ENCODE peak calls at places on chromosomes 2 and 18, in four cellular contexts. C is left lung, T is HCT116, U is mucosa of descending colon. N is an unnamed sample.

GRCh38 chr2:136080114-136080513 is 37.8 kb downstream of the CXCR4 start:
- ATAC-seq in T (no peak), C (no peak), U (no peak), N (no peak)

GRCh38 chr2:102145939-102146338 is 3.4 kb downstream of the IL1R1 start:
- ATAC-seq in T (no peak), U (no peak), C (no peak), N (no peak)

GRCh38 chr2:73999881-74000597 is 15.3 kb downstream of the TET3 start:
- ATAC-seq in C (peak), U (peak), T (peak), N (no peak)

GRCh38 chr18:54671291-54671881 is 80.3 kb downstream of the DYNAP start:
- ATAC-seq in T (no peak), C (peak), U (no peak), N (no peak)

GRCh38 chr18:62838475-62839098 is 123.2 kb downstream of the PHLPP1 start:
- ATAC-seq in U (no peak), T (no peak), C (peak), N (no peak)

GRCh38 chr2:231355802-231356473 is 39.6 kb upstream of the B3GNT7 start:
- ATAC-seq in T (no peak), C (no peak), U (no peak), N (no peak)

GRCh38 chr2:120261387-120262006 is 8.8 kb downstream of the RALB start:
- ATAC-seq in T (no peak), C (no peak), U (peak), N (no peak)

GRCh38 chr2:218859994-218860831 is 608 bp downstream of the WNT6 start:
- ATAC-seq in C (no peak), U (no peak), T (peak), N (peak)

GRCh38 chr2:198102841-198103240 is 298.4 kb downstream of the PLCL1 start:
- ATAC-seq in T (no peak), U (no peak), C (no peak), N (no peak)

GRCh38 chr18:46332956-46333355 is 228.8 kb downstream of the HAUS1 start:
- ATAC-seq in T (peak), C (peak), U (peak), N (no peak)

GRCh38 chr18:36350839-36351474 is 53.4 kb downstream of the FHOD3 start:
- ATAC-seq in T (no peak), C (no peak), U (no peak), N (no peak)

GRCh38 chr2:191894681-191895147 is 47.8 kb upstream of the CAVIN2 start:
- ATAC-seq in U (no peak), C (peak), T (peak), N (no peak)

GRCh38 chr2:46091961-46092667 is 205.1 kb upstream of the EPAS1 start:
- ATAC-seq in U (no peak), C (peak), T (no peak), N (no peak)

GRCh38 chr18:8949206-8949605 is 153.3 kb upstream of the NDUFV2 start:
- ATAC-seq in U (no peak), T (no peak), C (no peak), N (peak)

GRCh38 chr2:54610700-54611099 is 112.8 kb upstream of the EML6 start:
- ATAC-seq in C (peak), T (no peak), U (no peak), N (no peak)

GRCh38 chr2:152740743-152741328 is 22.4 kb downstream of the ARL6IP6 start:
- ATAC-seq in U (peak), C (peak), T (peak), N (no peak)

GRCh38 chr2:28393115-28393836 is 618 bp downstream of the FOSL2 start:
- ATAC-seq in C (peak), T (peak), U (peak), N (no peak)

GRCh38 chr2:112923967-112924338 is 13.0 kb downstream of the IL37 start:
- ATAC-seq in T (no peak), C (no peak), U (no peak), N (no peak)

GRCh38 chr2:99840831-99841230 is 301.6 kb downstream of the AFF3 start:
- ATAC-seq in T (no peak), C (no peak), U (no peak), N (no peak)

GRCh38 chr18:31255953-31256352 is 62.0 kb upstream of the DSG1 start:
- ATAC-seq in U (no peak), C (no peak), T (no peak), N (no peak)

GRCh38 chr2:148553332-148553887 is 91.1 kb upstream of the EPC2 start:
- ATAC-seq in C (no peak), T (no peak), U (no peak), N (no peak)

GRCh38 chr18:58310517-58310916 is 266.5 kb downstream of the NEDD4L start:
- ATAC-seq in T (peak), C (peak), U (peak), N (peak)

GRCh38 chr2:100780203-100781008 is 39.5 kb upstream of the NPAS2 start:
- ATAC-seq in T (peak), U (peak), C (peak), N (peak)

GRCh38 chr2:201500534-201500933 is 49.0 kb downstream of the STRADB start:
- ATAC-seq in U (no peak), T (no peak), C (no peak), N (no peak)

GRCh38 chr2:149814049-149814448 is 226.5 kb upstream of the MMADHC start:
- ATAC-seq in T (no peak), C (no peak), U (no peak), N (no peak)

GRCh38 chr2:134206573-134206972 is 47.3 kb upstream of the MGAT5 start:
- ATAC-seq in U (peak), C (peak), T (no peak), N (peak)

GRCh38 chr2:8216397-8216796 is 465.5 kb upstream of the ID2 start:
- ATAC-seq in U (no peak), T (no peak), C (no peak), N (no peak)

GRCh38 chr2:44061469-44061868 is 65.7 kb upstream of the LRPPRC start:
- ATAC-seq in U (no peak), T (no peak), C (no peak), N (no peak)

GRCh38 chr18:58495634-58496033 is 133.3 kb downstream of the ALPK2 start:
- ATAC-seq in C (no peak), T (no peak), U (no peak), N (no peak)

GRCh38 chr2:98835831-98836385 is 100.1 kb downstream of the CRACDL start:
- ATAC-seq in C (no peak), T (no peak), U (peak), N (no peak)

GRCh38 chr2:62038980-62039771 is 133.7 kb downstream of the COMMD1 start:
- ATAC-seq in U (peak), T (no peak), C (peak), N (no peak)

GRCh38 chr2:231671617-231672350 is 36.5 kb upstream of the PTMA start:
- ATAC-seq in C (peak), T (no peak), U (peak), N (no peak)

GRCh38 chr2:195370167-195370943 is 286.7 kb upstream of the SLC39A10 start:
- ATAC-seq in T (no peak), U (peak), C (no peak), N (no peak)

GRCh38 chr2:37633838-37634237 is 37.6 kb downstream of the CDC42EP3 start:
- ATAC-seq in T (no peak), U (no peak), C (no peak), N (no peak)

GRCh38 chr2:202782930-202783558 is 88.5 kb downstream of the ICA1L start:
- ATAC-seq in U (no peak), T (no peak), C (no peak), N (peak)

GRCh38 chr2:11446733-11447248 is 19.2 kb downstream of the E2F6 start:
- ATAC-seq in C (peak), T (peak), U (peak), N (peak)

GRCh38 chr2:134244091-134244490 is 9.8 kb upstream of the MGAT5 start:
- ATAC-seq in T (no peak), U (no peak), C (no peak), N (no peak)

GRCh38 chr18:12251311-12251710 is 2.9 kb upstream of the CIDEA start:
- ATAC-seq in U (no peak), T (no peak), C (no peak), N (no peak)

GRCh38 chr18:12245793-12246135 is 8.4 kb upstream of the CIDEA start:
- ATAC-seq in T (no peak), C (no peak), U (no peak), N (no peak)

GRCh38 chr18:12247946-12248345 is 6.2 kb upstream of the CIDEA start:
- ATAC-seq in U (no peak), T (no peak), C (no peak), N (no peak)

GRCh38 chr18:12248926-12249720 is 5.0 kb upstream of the CIDEA start:
- ATAC-seq in U (no peak), T (no peak), C (no peak), N (no peak)

DNA sequence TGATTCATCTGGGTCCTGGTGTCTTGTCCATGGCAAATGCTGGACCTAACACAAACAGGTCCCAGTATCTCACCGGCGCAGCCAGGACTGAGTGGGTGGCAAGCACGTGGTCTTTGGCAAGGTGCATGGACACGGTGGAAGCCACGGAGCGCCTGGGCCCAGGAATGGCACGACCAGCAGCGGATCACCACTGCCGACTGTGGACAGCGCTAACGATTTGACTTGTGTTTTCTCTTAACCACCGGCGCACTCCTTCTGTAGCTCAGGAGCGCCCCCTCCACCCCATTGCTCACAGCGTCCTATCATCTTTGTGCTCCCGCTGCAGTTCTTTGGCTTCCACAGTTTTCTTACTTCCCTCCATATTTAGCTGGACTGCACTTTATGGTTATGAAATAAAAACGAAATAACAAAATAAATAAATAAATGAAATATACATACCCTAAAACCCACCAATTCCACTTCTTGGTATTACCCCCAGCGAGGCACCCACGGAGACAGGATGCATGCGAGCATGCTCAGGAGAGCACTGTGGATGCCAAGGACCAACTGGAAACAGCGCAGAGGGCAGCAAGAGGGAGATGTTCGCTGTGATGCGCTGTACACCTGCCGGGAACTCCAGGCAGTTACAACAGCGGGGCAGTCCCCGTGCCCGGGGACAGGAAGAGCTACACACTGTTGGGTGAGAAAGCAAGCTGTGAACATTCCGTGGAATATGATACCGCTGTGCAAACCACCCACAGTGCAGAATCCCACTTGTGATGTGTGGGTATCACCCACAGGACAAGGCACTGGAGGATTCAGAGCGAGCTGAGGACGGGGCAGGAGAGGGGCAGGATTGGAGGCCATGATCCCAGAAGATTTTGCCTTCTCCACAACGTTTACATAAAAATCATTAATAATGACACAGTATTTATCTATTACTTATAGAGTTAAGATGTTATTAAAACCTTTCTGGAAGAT is 7.0 kb upstream of the CIDEA start:
- ATAC-seq in U (no peak), T (peak), C (peak), N (no peak)
- TF ChIP-seq CTCF in U (no peak), T (no peak), C (no peak), N (no peak)

GRCh38 chr2:84897773-84898172 is 7.7 kb upstream of the TMSB10 start:
- ATAC-seq in C (no peak), U (no peak), T (no peak), N (no peak)
- H3K4me3 ChIP-seq in C (no peak), U (no peak), T (no peak), N (no peak)

DNA sequence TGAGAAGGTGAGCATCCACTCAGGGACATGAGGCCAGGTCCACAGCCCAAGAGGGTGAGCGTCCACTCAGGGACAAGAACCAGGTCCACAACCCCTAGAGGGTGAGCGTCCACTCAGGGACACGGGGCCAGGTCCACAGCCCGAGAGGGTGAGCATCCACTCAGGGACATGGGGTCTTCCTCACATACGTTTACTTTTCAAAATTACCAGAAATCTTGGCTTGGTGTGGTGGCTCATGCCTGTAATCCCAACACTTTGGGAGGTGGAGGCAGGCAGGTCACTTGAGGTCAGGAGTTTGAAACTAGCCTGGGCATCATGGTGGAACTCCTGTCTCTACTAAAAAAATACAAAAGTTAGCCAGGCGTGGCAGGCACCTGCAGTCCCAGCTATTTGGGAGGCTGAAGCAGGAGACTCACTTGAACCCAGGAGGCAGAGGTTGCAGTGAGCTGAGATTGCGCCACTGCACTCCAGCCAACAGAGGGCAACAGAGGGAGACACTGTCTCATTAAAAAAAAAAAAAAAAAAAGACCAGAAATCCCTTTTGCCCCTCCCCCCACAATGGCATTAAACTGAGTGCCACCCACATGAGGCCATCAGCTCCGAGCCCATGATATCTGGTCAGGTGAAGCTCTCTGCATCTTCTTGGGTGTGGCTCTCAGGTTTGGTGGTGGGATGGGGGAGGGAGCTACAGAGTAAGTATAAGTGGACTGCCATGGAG is 9.0 kb upstream of the MBP start:
- ATAC-seq in U (no peak), T (peak), C (no peak), N (no peak)
- TF ChIP-seq CTCF in U (no peak), T (no peak), C (peak), N (no peak)

GRCh38 chr18:75391275-75392115 is 36.0 kb downstream of the SMIM21 start:
- ATAC-seq in U (no peak), T (no peak), C (no peak), N (no peak)
- H3K4me3 ChIP-seq in U (no peak), T (no peak), C (no peak), N (no peak)

GRCh38 chr2:76563730-76564129 is 853.0 kb upstream of the GCFC2 start:
- ATAC-seq in U (no peak), C (no peak), T (no peak), N (no peak)
- TF ChIP-seq CTCF in U (no peak), C (no peak), T (no peak), N (no peak)

GRCh38 chr2:121869873-121870272 is 114.4 kb downstream of the TSN start:
- ATAC-seq in C (no peak), U (no peak), T (no peak), N (no peak)
- H3K4me3 ChIP-seq in C (no peak), U (no peak), T (no peak), N (no peak)

GRCh38 chr2:66495788-66496640 is 61.1 kb downstream of the MEIS1 start:
- ATAC-seq in U (peak), T (no peak), C (peak), N (peak)
- TF ChIP-seq CTCF in U (no peak), T (no peak), C (no peak), N (peak)

GRCh38 chr2:47607315-47608061 is 175.5 kb upstream of the MSH6 start:
- ATAC-seq in T (no peak), U (no peak), C (no peak), N (no peak)

GRCh38 chr2:47606172-47606571 is 176.8 kb upstream of the MSH6 start:
- ATAC-seq in C (no peak), U (no peak), T (no peak), N (no peak)

GRCh38 chr2:47599171-47599570 is 183.8 kb upstream of the MSH6 start:
- ATAC-seq in T (no peak), U (no peak), C (no peak), N (no peak)

GRCh38 chr2:47601518-47602015 is 181.4 kb upstream of the MSH6 start:
- ATAC-seq in T (no peak), U (no peak), C (no peak), N (no peak)

GRCh38 chr2:47602996-47603395 is 179.9 kb upstream of the MSH6 start:
- ATAC-seq in U (no peak), C (no peak), T (no peak), N (no peak)
- H3K4me3 ChIP-seq in U (no peak), C (no peak), T (no peak), N (no peak)